ENCODE peak calls at places on chromosomes 12 and 14, in seven cellular contexts. One of them, this sample, is unnamed.

GRCh38 chr14:95514131-95515079 is 2.0 kb downstream of the SYNE3 start:
- DNase-seq in NCI-H526 treated with DMSO at 0.1 percent for 48 hours: peak
- DNase-seq in right lobe of liver: peak
- DNase-seq in foreskin fibroblast: no peak
- DNase-seq in MV-4-11: no peak
- DNase-seq in M059J: no peak
- DNase-seq in left lung: no peak
- DNase-seq in this sample: peak

GRCh38 chr14:24060443-24060842 is 8.6 kb downstream of the CARMIL3 start:
- DNase-seq in M059J: no peak
- DNase-seq in NCI-H526 treated with DMSO at 0.1 percent for 48 hours: no peak
- DNase-seq in left lung: peak
- DNase-seq in right lobe of liver: no peak
- DNase-seq in foreskin fibroblast: no peak
- DNase-seq in MV-4-11: no peak
- DNase-seq in this sample: peak

GRCh38 chr12:103645202-103645601 is 58.1 kb downstream of the STAB2 start:
- DNase-seq in NCI-H526 treated with DMSO at 0.1 percent for 48 hours: no peak
- DNase-seq in foreskin fibroblast: peak
- DNase-seq in MV-4-11: no peak
- DNase-seq in M059J: no peak
- DNase-seq in left lung: no peak
- DNase-seq in right lobe of liver: no peak
- DNase-seq in this sample: no peak

GRCh38 chr12:58069268-58069967 is 128.1 kb downstream of the ATP23 start:
- DNase-seq in right lobe of liver: no peak
- DNase-seq in MV-4-11: peak
- DNase-seq in NCI-H526 treated with DMSO at 0.1 percent for 48 hours: no peak
- DNase-seq in M059J: peak
- DNase-seq in foreskin fibroblast: peak
- DNase-seq in left lung: no peak
- DNase-seq in this sample: no peak

GRCh38 chr14:63764103-63764502 is 36.2 kb upstream of the SGPP1 start:
- DNase-seq in M059J: no peak
- DNase-seq in MV-4-11: no peak
- DNase-seq in foreskin fibroblast: no peak
- DNase-seq in NCI-H526 treated with DMSO at 0.1 percent for 48 hours: no peak
- DNase-seq in left lung: no peak
- DNase-seq in right lobe of liver: no peak
- DNase-seq in this sample: no peak

GRCh38 chr14:23154876-23155587 is 28.4 kb downstream of the SLC7A8 start:
- DNase-seq in foreskin fibroblast: peak
- DNase-seq in MV-4-11: peak
- DNase-seq in NCI-H526 treated with DMSO at 0.1 percent for 48 hours: no peak
- DNase-seq in right lobe of liver: no peak
- DNase-seq in left lung: no peak
- DNase-seq in M059J: peak
- DNase-seq in this sample: no peak

GRCh38 chr14:37124617-37125016 is 47.8 kb downstream of the SLC25A21 start:
- DNase-seq in right lobe of liver: no peak
- DNase-seq in NCI-H526 treated with DMSO at 0.1 percent for 48 hours: no peak
- DNase-seq in left lung: no peak
- DNase-seq in M059J: peak
- DNase-seq in foreskin fibroblast: no peak
- DNase-seq in MV-4-11: no peak
- DNase-seq in this sample: no peak

GRCh38 chr12:65824314-65824563 is at the start of gene HMGA2:
- DNase-seq in left lung: peak
- DNase-seq in foreskin fibroblast: peak
- DNase-seq in right lobe of liver: no peak
- DNase-seq in NCI-H526 treated with DMSO at 0.1 percent for 48 hours: no peak
- DNase-seq in MV-4-11: no peak
- DNase-seq in M059J: no peak
- DNase-seq in this sample: no peak

GRCh38 chr14:93987815-93988476 is 9.2 kb upstream of the CCDC197 start:
- DNase-seq in NCI-H526 treated with DMSO at 0.1 percent for 48 hours: no peak
- DNase-seq in M059J: no peak
- DNase-seq in right lobe of liver: no peak
- DNase-seq in left lung: no peak
- DNase-seq in MV-4-11: no peak
- DNase-seq in foreskin fibroblast: no peak
- DNase-seq in this sample: peak

This sample was measured in RWPE2.